ENCODE peak calls at places on chromosomes 5 and 9, in five cellular contexts. L is tibial nerve, V is mammary epithelial cell, U is fibroblast of lung, W is lower leg skin. O is an unnamed sample.

GRCh38 chr5:17302590-17302989 is 85.2 kb downstream of the BASP1 start:
- DNase-seq in U (no peak), V (no peak), W (no peak), L (peak; percentile 15), O (peak; percentile 98)

GRCh38 chr5:136772541-136772940 is 407.2 kb upstream of the TRPC7 start:
- DNase-seq in L (no peak), W (no peak), V (no peak), U (no peak), O (no peak)

GRCh38 chr9:972512-973294 is 3.8 kb upstream of the DMRT3 start:
- DNase-seq in L (no peak), V (no peak), U (no peak), W (no peak), O (no peak)

GRCh38 chr5:17219006-17219422 is 1.6 kb downstream of the BASP1 start:
- DNase-seq in V (peak; percentile 32), U (peak; percentile 44), W (no peak), L (no peak), O (no peak)

GRCh38 chr9:84140535-84141101 is 160.0 kb downstream of the RMI1 start:
- DNase-seq in U (peak; percentile 12), V (no peak), L (no peak), W (no peak), O (peak; percentile 27)

GRCh38 chr9:21314152-21314551 is 9.0 kb upstream of the IFNA5 start:
- DNase-seq in L (no peak), W (no peak), U (no peak), V (no peak), O (no peak)

GRCh38 chr9:4508907-4509589 is 18.8 kb downstream of the SLC1A1 start:
- DNase-seq in W (no peak), U (peak; percentile 82), L (no peak), V (peak; percentile 88), O (peak; percentile 91)

GRCh38 chr9:87467187-87467586 is 30.5 kb upstream of the DAPK1 start:
- DNase-seq in W (no peak), L (no peak), V (no peak), U (no peak), O (no peak)

GRCh38 chr5:81249240-81249639 is 16.1 kb downstream of the CKMT2 start:
- DNase-seq in V (no peak), U (no peak), L (no peak), W (no peak), O (no peak)

GRCh38 chr9:2725929-2726328 is 8.6 kb downstream of the KCNV2 start:
- DNase-seq in W (no peak), U (peak; percentile 53), L (no peak), V (no peak), O (peak; percentile 82)

GRCh38 chr9:131738838-131739191 is 1.1 kb downstream of the RAPGEF1 start:
- DNase-seq in V (peak; percentile 42), L (no peak), U (no peak), W (no peak), O (no peak)

GRCh38 chr5:2996687-2997086 is 245.2 kb upstream of the IRX2 start:
- DNase-seq in U (no peak), W (no peak), L (no peak), V (no peak), O (no peak)

GRCh38 chr9:129482521-129483466 is 138.1 kb downstream of the C9orf50 start:
- DNase-seq in U (peak; percentile 90), W (peak; percentile 87), V (peak; percentile 80), L (peak; percentile 95), O (peak; percentile 92)
- TF ChIP-seq CTCF in U (no peak), W (no peak), V (no peak), L (peak; percentile 12), O (no peak)

DNA sequence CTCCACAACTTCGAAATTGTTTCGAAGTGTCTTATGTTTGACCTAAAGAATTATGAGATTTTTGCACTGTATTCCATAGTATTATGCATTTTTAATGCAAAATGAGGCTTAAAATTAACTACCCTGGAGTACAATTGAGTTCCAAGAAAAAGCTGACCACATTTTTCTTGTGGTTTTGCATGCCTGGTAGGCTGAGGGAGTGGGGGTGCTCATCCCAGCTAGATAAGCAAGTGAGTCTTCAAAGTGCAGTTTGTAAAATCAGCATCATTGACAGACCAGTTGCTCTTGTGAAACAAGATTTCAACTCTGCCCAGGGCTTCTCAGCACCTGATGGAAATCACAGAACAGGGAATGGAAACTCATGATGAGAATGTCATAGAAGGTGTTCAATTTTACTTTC is 17.0 kb upstream of the NDUFS4 start:
- DNase-seq in W (no peak), U (peak; percentile 77), L (no peak), V (no peak), O (peak; percentile 28)
- H3K4me3 ChIP-seq in W (no peak overlapping the region), U (no peak overlapping the region), L (no peak overlapping the region), V (no peak overlapping the region), O (no peak overlapping the region)

GRCh38 chr5:43661102-43661501 is 58.1 kb downstream of the NNT start:
- DNase-seq in V (peak; percentile 5), U (peak; percentile 36), L (peak; percentile 56), W (no peak), O (peak; percentile 72)
- TF ChIP-seq CTCF in V (peak; percentile 41), U (peak; percentile 23), L (peak; percentile 42), W (no peak), O (peak; percentile 44)

GRCh38 chr5:73149540-73149939 is 23.5 kb upstream of the TMEM174 start:
- DNase-seq in L (no peak), W (no peak), U (no peak), V (no peak), O (no peak)
- H3K4me3 ChIP-seq in L (no peak overlapping the region), W (no peak overlapping the region), U (no peak overlapping the region), V (no peak overlapping the region), O (no peak overlapping the region)

GRCh38 chr5:69033690-69034089 is 60.1 kb upstream of the SLC30A5 start:
- DNase-seq in L (no peak), W (no peak), U (no peak), V (no peak), O (no peak)

GRCh38 chr5:69029292-69029691 is 64.5 kb upstream of the SLC30A5 start:
- DNase-seq in V (no peak), L (no peak), W (no peak), U (no peak), O (no peak)

GRCh38 chr5:69030663-69031062 is 63.2 kb upstream of the SLC30A5 start:
- DNase-seq in W (no peak), V (no peak), U (no peak), L (no peak), O (no peak)

GRCh38 chr5:69035665-69036064 is 58.1 kb upstream of the SLC30A5 start:
- DNase-seq in L (no peak), V (peak; percentile 31), W (no peak), U (no peak), O (no peak)

GRCh38 chr5:69032009-69032408 is 61.8 kb upstream of the SLC30A5 start:
- DNase-seq in W (no peak), U (no peak), V (no peak), L (no peak), O (no peak)
- TF ChIP-seq CTCF in W (no peak), U (no peak), V (no peak), L (no peak), O (no peak)

DNA sequence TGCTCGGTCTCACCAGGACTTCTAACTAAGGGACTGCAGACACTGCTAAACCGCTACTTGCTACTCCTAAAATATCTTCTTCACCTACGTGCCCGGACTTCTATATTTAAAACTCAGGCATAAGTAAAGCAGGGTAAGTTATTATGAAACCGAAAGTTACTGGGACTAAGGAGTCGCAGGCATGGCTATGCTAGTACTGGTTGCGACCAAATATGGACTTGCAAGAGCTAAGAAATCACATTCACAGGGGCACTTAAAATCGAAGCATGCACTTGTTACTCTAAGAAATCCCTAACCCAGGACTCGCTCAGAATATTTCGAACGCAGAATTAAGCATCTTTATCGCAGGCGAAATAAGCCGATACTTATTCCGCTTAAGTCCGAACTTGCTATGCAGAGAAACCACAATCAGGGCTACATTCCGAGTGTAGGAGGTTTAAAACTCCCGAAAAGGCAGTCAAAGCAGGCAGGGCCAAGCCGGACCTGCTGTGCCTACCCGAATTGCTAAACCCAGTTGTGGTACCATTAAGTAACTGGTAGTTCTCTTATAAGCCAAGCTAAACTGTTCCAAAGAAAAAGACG is 2.1 kb downstream of the ANXA2R start:
- DNase-seq in U (peak; percentile 91), L (no peak), W (no peak), V (peak; percentile 55), O (peak; percentile 84)
- H3K4me3 ChIP-seq in U (peak overlapping the region; percentile 85), L (peak overlapping the region; percentile 29), W (no peak overlapping the region), V (peak overlapping the region; percentile 42), O (peak overlapping the region; percentile 57)

DNA sequence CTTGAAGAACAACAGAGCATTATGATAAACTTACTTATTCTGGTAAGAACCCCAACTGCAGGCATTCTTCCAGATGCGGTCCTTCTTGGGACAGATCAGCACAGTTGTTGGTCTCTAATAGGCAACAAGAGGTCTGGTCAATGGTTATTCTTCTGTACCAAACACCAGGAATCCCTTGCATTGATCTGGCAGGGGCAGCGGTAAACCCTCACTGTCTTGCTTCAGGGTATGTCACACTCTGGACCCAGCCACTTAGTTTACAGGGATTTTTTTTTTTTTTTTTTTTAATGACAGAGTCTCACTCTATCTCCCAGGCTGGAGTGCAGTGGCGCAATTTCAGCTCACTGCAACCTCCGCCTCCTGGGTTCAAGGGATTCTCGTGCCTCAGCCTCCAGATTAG is 1.3 kb upstream of the FAM193B start:
- DNase-seq in L (no peak), U (no peak), V (no peak), W (no peak), O (no peak)
- TF ChIP-seq CTCF in L (no peak), U (no peak), V (no peak), W (no peak), O (no peak)

GRCh38 chr5:59893436-59894227 is at the start of gene PDE4D:
- DNase-seq in U (peak; percentile 67), W (peak; percentile 16), V (peak; percentile 47), L (peak; percentile 9), O (peak; percentile 47)
- H3K4me3 ChIP-seq in U (peak within 1 kb of the TSS; percentile 41), W (no peak within 1 kb of the TSS), V (no peak within 1 kb of the TSS), L (no peak within 1 kb of the TSS), O (peak within 1 kb of the TSS; percentile 40)